ENCODE peak calls at places on chromosome 19, in five cellular contexts. Z is NB4, E is spleen, D is IMR-90, I is dorsolateral prefrontal cortex. V is an unnamed sample.

GRCh38 chr19:43489310-43489709 is 15.2 kb downstream of the PHLDB3 start:
- DNase-seq in E (no peak), Z (peak; percentile 77), I (no peak), D (no peak), V (peak; percentile 40)

GRCh38 chr19:58033741-58034475 is at the start of gene ZSCAN1:
- DNase-seq in D (peak; percentile 41), E (peak; percentile 77), I (peak; percentile 98), Z (no peak), V (peak; percentile 58)

GRCh38 chr19:37963190-37963947 is 56.4 kb downstream of the SIPA1L3 start:
- DNase-seq in I (no peak), Z (peak; percentile 24), E (no peak), D (peak; percentile 47), V (peak; percentile 43)

GRCh38 chr19:9818175-9818733 is 625 bp downstream of the FBXL12 start:
- DNase-seq in D (no peak), I (no peak), Z (no peak), E (no peak), V (no peak)

GRCh38 chr19:54162241-54162805 is 2.8 kb upstream of the LENG1 start:
- DNase-seq in E (peak; percentile 94), I (peak; percentile 52), D (peak; percentile 44), Z (peak; percentile 89), V (peak; percentile 76)

GRCh38 chr19:47351545-47351944 is 2.4 kb downstream of the DHX34 start:
- DNase-seq in I (peak; percentile 52), E (no peak), Z (peak; percentile 77), D (peak; percentile 27), V (peak; percentile 82)

GRCh38 chr19:50459638-50460037 is 16.7 kb upstream of the EMC10 start:
- DNase-seq in E (no peak), D (no peak), Z (no peak), I (no peak), V (no peak)

GRCh38 chr19:21607453-21607852 is 102.1 kb downstream of the ZNF429 start:
- DNase-seq in Z (no peak), I (no peak), D (no peak), E (no peak), V (no peak)

GRCh38 chr19:45767410-45767880 is 1.6 kb downstream of the SIX5 start:
- DNase-seq in Z (peak; percentile 65), D (peak; percentile 89), I (no peak), E (no peak), V (peak; percentile 91)

GRCh38 chr19:40702337-40703012 is 12.0 kb upstream of the NUMBL start:
- DNase-seq in E (no peak), D (no peak), Z (no peak), I (peak; percentile 81), V (peak; percentile 51)

GRCh38 chr19:6378498-6378897 is 2.8 kb upstream of the PSPN start:
- DNase-seq in Z (no peak), I (peak; percentile 55), E (no peak), D (no peak), V (no peak)

GRCh38 chr19:13817018-13817614 is 21.9 kb downstream of the ZSWIM4 start:
- DNase-seq in E (peak; percentile 73), D (no peak), Z (no peak), I (no peak), V (no peak)

GRCh38 chr19:15292140-15292539 is 40.2 kb downstream of the BRD4 start:
- DNase-seq in D (no peak), I (no peak), Z (no peak), E (peak; percentile 11), V (no peak)

GRCh38 chr19:19320362-19321142 is at the start of the genes MAU2 and SUGP1:
- DNase-seq in E (peak; percentile 98), D (peak; percentile 90), Z (peak; percentile 94), I (peak; percentile 90), V (peak; percentile 95)
- TF ChIP-seq CTCF in E (peak; percentile 70), D (peak; percentile 36), Z (no peak), I (peak; percentile 10), V (peak; percentile 36)

GRCh38 chr19:17466487-17466850 is 3.9 kb upstream of the SLC27A1 start:
- DNase-seq in E (no peak), D (no peak), Z (no peak), I (no peak), V (no peak)
- TF ChIP-seq CTCF in E (peak; percentile 39), D (no peak), Z (no peak), I (no peak), V (no peak)

GRCh38 chr19:11291415-11291814 is 4.5 kb upstream of the TSPAN16 start:
- DNase-seq in I (no peak), Z (no peak), E (no peak), D (no peak), V (no peak)

GRCh38 chr19:11291991-11292390 is 4.0 kb upstream of the TSPAN16 start:
- DNase-seq in I (no peak), Z (no peak), E (no peak), D (no peak), V (no peak)

GRCh38 chr19:11295180-11295579 is 780 bp upstream of the TSPAN16 start:
- DNase-seq in Z (no peak), E (no peak), I (no peak), D (no peak), V (no peak)

GRCh38 chr19:11295665-11296245 is at the start of gene TSPAN16:
- DNase-seq in I (no peak), E (no peak), D (no peak), Z (peak; percentile 35), V (no peak)

DNA sequence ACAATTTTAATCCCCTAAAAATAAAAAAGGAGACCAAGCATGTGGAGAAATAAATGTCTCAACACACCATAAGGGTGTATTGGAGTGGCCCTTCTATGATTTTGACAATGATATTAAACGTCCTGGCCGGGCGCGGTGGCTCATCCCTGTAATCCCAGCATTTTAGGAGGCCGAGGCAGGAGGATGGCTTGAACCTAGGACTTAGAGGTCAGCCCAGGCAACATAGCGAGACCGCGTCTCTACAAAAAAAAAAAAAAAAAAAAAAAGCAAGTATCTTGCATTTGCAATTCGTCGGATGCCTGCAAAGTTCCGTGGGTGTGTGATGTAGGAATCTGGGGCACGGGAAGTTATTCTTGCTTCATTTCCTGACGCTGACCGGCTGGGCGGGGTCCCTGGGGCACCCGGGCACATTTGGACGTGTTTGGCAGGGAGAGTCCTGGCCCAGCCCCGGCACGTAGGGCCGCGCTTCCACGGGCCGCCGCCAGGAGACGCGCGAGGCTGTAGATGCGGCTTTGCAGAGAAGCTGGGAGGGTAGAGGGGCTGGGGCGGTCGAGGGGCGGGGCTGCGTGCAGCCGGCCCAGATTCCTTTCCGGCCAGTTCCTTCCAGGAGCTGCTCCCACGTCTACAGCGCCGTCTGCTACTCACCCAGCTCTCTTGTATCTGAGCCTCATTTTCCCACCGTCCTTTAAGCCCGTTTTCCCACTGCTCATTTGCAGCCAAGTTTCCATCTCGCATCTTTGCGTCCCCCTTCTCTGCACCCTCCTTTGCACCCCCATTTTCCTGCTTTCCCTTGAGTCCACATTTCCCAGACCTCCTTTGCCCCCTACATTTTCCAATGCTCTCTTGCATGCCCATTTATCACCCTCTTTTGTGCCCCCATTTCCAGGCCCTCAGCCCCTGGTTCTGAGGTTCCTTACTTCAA is 2.2 kb upstream of the TSPAN16 start:
- DNase-seq in D (peak; percentile 87), E (peak; percentile 97), I (peak; percentile 90), Z (peak; percentile 99), V (peak; percentile 92)
- TF ChIP-seq CTCF in D (peak; percentile 97), E (peak; percentile 98), I (peak; percentile 81), Z (peak; percentile 89), V (peak; percentile 90)

GRCh38 chr19:29478578-29479565 is 46.9 kb upstream of the VSTM2B start:
- DNase-seq in I (peak; percentile 60), D (no peak), Z (peak; percentile 17), E (no peak), V (no peak)
- TF ChIP-seq CTCF in I (peak; percentile 46), D (peak; percentile 20), Z (peak; percentile 53), E (peak; percentile 33), V (no peak)